ENCODE peak calls at places on chromosomes 13 and 19, in seven cellular contexts. T is stimulated activated CD8-positive, alpha-beta memory T cell treated with anti-CD3 and anti-CD28 coated beads, Interleukin-7, amount 100 ng/mL, for 24 hours; Q is activated T-helper 1 cell treated with anti-CD3 and anti-CD28 coated beads, Interleukin-2, amount 50 U/mL, for 16 hours; C is left lung; S is DMS153; W is A172; O is CD8-positive, alpha-beta T cell. B is an unnamed sample.

GRCh38 chr19:18271433-18271841 is 2.8 kb downstream of the IQCN start:
- DNase-seq in C (no peak), S (no peak), O (no peak), Q (no peak), T (no peak), W (no peak), B (no peak)

GRCh38 chr19:40609561-40610395 is 8.6 kb downstream of the LTBP4 start:
- DNase-seq in C (peak; percentile 97), O (peak; percentile 75), W (peak; percentile 78), Q (peak; percentile 82), T (peak; percentile 86), S (peak; percentile 74), B (peak; percentile 95)

GRCh38 chr19:45881909-45882528 is 3.9 kb downstream of the IRF2BP1 start:
- DNase-seq in T (no peak), C (peak; percentile 55), Q (no peak), O (no peak), W (no peak), S (no peak), B (no peak)

GRCh38 chr13:96426160-96426559 is 336.3 kb downstream of the HS6ST3 start:
- DNase-seq in Q (no peak), O (no peak), W (no peak), S (peak; percentile 22), C (no peak), T (no peak), B (no peak)

GRCh38 chr13:76991432-76991795 is 467 bp upstream of the CLN5 start:
- DNase-seq in W (peak; percentile 11), S (no peak), T (peak; percentile 61), Q (peak; percentile 47), O (peak; percentile 59), C (no peak), B (no peak)

GRCh38 chr13:114017028-114017630 is 43.3 kb upstream of the C13orf46 start:
- DNase-seq in Q (no peak), S (no peak), C (peak; percentile 61), O (no peak), W (peak; percentile 40), T (no peak), B (peak; percentile 76)

GRCh38 chr19:19534556-19535265 is 3.4 kb upstream of the CILP2 start:
- DNase-seq in C (no peak), S (no peak), Q (no peak), O (no peak), W (no peak), T (no peak), B (no peak)

GRCh38 chr19:3322199-3322978 is 44.0 kb upstream of the NFIC start:
- DNase-seq in T (no peak), Q (no peak), S (no peak), C (no peak), W (no peak), O (no peak), B (no peak)

GRCh38 chr13:37870895-37871550 is 1.5 kb upstream of the TRPC4 start:
- DNase-seq in O (no peak), S (no peak), C (peak; percentile 6), Q (no peak), T (no peak), W (peak; percentile 25), B (no peak)

GRCh38 chr19:39557791-39558622 is 18.0 kb upstream of the EID2 start:
- DNase-seq in W (no peak), O (no peak), T (no peak), C (no peak), Q (no peak), S (peak; percentile 48), B (no peak)

GRCh38 chr19:54421169-54421516 is 5.9 kb downstream of the TTYH1 start:
- DNase-seq in O (no peak), S (no peak), Q (no peak), C (no peak), W (no peak), T (no peak), B (no peak)

GRCh38 chr19:7544626-7545025 is 9.1 kb downstream of the PNPLA6 start:
- DNase-seq in C (peak; percentile 86), W (no peak), Q (no peak), T (no peak), O (no peak), S (no peak), B (peak; percentile 59)

GRCh38 chr19:50496189-50497029 is 14.6 kb downstream of the JOSD2 start:
- DNase-seq in T (no peak), O (no peak), Q (no peak), W (peak; percentile 25), S (no peak), C (peak; percentile 61), B (peak; percentile 58)

GRCh38 chr13:27536361-27537101 is 83.8 kb downstream of the LNX2 start:
- DNase-seq in T (no peak), O (no peak), Q (no peak), S (no peak), W (no peak), C (peak; percentile 80), B (no peak)

GRCh38 chr19:41330946-41331678 is 21.1 kb downstream of the CCDC97 start:
- DNase-seq in C (no peak), S (no peak), Q (no peak), T (no peak), O (no peak), W (no peak), B (no peak)

GRCh38 chr13:74290324-74290773 is 156.1 kb upstream of the KLF12 start:
- DNase-seq in C (no peak), T (no peak), W (peak; percentile 95), Q (no peak), O (peak; percentile 4), S (peak; percentile 98), B (no peak)

GRCh38 chr19:8575467-8575997 is 1.7 kb downstream of the MYO1F start:
- DNase-seq in S (no peak), W (peak; percentile 76), C (no peak), Q (no peak), T (no peak), O (no peak), B (no peak)

GRCh38 chr13:113669231-113669870 is 2.3 kb downstream of the GRK1 start:
- DNase-seq in W (no peak), O (no peak), S (no peak), C (no peak), T (no peak), Q (no peak), B (peak; percentile 29)

GRCh38 chr19:49497047-49497789 is 984 bp downstream of the RPS11 start:
- DNase-seq in Q (peak; percentile 42), O (peak; percentile 63), T (no peak), W (peak; percentile 55), C (peak; percentile 90), S (no peak), B (peak; percentile 86)

GRCh38 chr13:113920606-113921306 is 53.1 kb downstream of the C13orf46 start:
- DNase-seq in O (no peak), Q (no peak), T (no peak), C (no peak), W (no peak), S (no peak), B (no peak)

GRCh38 chr19:8302357-8302691 is 5.8 kb downstream of the CD320 start:
- DNase-seq in S (no peak), O (no peak), C (peak; percentile 72), W (no peak), T (no peak), Q (no peak), B (peak; percentile 74)

GRCh38 chr13:30884543-30884942 is 21.5 kb upstream of the MEDAG start:
- DNase-seq in Q (no peak), O (no peak), S (no peak), W (no peak), T (no peak), C (no peak), B (no peak)

GRCh38 chr19:10871711-10872550 is 578 bp downstream of the CARM1 start:
- DNase-seq in T (no peak), W (no peak), S (no peak), O (no peak), C (peak; percentile 91), Q (no peak), B (peak; percentile 76)

GRCh38 chr13:99214691-99215090 is 14.0 kb downstream of the UBAC2 start:
- DNase-seq in S (no peak), W (no peak), T (no peak), Q (no peak), C (no peak), O (no peak), B (no peak)

GRCh38 chr19:51699170-51699569 is 6.0 kb downstream of the SPACA6 start:
- DNase-seq in O (no peak), T (no peak), C (no peak), S (no peak), W (no peak), Q (no peak), B (no peak)

GRCh38 chr13:93318538-93318937 is 91.9 kb downstream of the GPC6 start:
- DNase-seq in C (no peak), O (no peak), T (no peak), W (no peak), S (no peak), Q (no peak), B (no peak)

B was measured in aorta.